ENCODE peak calls at places on chromosomes 16 and 17, in nine cellular contexts. C is NCI-H1105 treated with DMSO at 0.1 percent for 48 hours; B is ACHN; Z is C1 segment of cervical spinal cord; T is A172; R is HCEC 1CT; A is MG63; H is skeletal muscle cell; P is activated CD4-positive, CD25-positive, alpha-beta regulatory T cell. X is an unnamed sample.

GRCh38 chr16:84044108-84044488 is 1.5 kb upstream of the SLC38A8 start:
- DNase-seq in C (no peak), B (peak), Z (no peak), T (peak), R (peak), A (peak), H (no peak), P (no peak), X (no peak)

GRCh38 chr16:85424260-85425060 is 188.7 kb upstream of the GSE1 start:
- DNase-seq in C (peak), B (no peak), Z (no peak), T (no peak), R (no peak), A (no peak), H (no peak), P (no peak), X (no peak)

GRCh38 chr17:40122944-40123810 is 1.4 kb downstream of the MSL1 start:
- DNase-seq in C (peak), B (peak), Z (peak), T (peak), R (peak), A (peak), H (no peak), P (no peak), X (peak)

GRCh38 chr16:72989203-72989991 is 58.5 kb downstream of the ZFHX3 start:
- DNase-seq in C (no peak), B (peak), Z (no peak), T (peak), R (peak), A (peak), H (peak), P (no peak), X (peak)

GRCh38 chr17:65104541-65104940 is 32.6 kb upstream of the RGS9 start:
- DNase-seq in C (no peak), B (no peak), Z (no peak), T (no peak), R (no peak), A (no peak), H (no peak), P (no peak), X (no peak)

GRCh38 chr17:44546711-44547606 is 10.3 kb upstream of the FZD2 start:
- DNase-seq in C (no peak), B (peak), Z (no peak), T (peak), R (peak), A (peak), H (no peak), P (no peak), X (no peak)

GRCh38 chr17:62614142-62614541 is 13.3 kb upstream of the MRC2 start:
- DNase-seq in C (no peak), B (peak), Z (no peak), T (no peak), R (peak), A (peak), H (peak), P (no peak), X (no peak)

GRCh38 chr17:79485399-79485985 is 125.4 kb downstream of the RBFOX3 start:
- DNase-seq in C (no peak), B (no peak), Z (no peak), T (no peak), R (no peak), A (no peak), H (no peak), P (no peak), X (no peak)

GRCh38 chr17:75504347-75505151 is 10.8 kb downstream of the CASKIN2 start:
- DNase-seq in C (no peak), B (peak), Z (no peak), T (no peak), R (peak), A (peak), H (no peak), P (no peak), X (no peak)

GRCh38 chr16:50607447-50607846 is 59.3 kb downstream of the NKD1 start:
- DNase-seq in C (no peak), B (no peak), Z (no peak), T (no peak), R (no peak), A (no peak), H (no peak), P (no peak), X (no peak)

GRCh38 chr17:19004601-19005441 is at the start of gene FAM83G:
- DNase-seq in C (peak), B (peak), Z (no peak), T (peak), R (peak), A (peak), H (no peak), P (peak), X (peak)

GRCh38 chr16:25045696-25046381 is 30.7 kb upstream of the ARHGAP17 start:
- DNase-seq in C (no peak), B (no peak), Z (no peak), T (peak), R (peak), A (no peak), H (peak), P (no peak), X (no peak)

GRCh38 chr17:29125651-29126050 is 54.5 kb downstream of the MYO18A start:
- DNase-seq in C (no peak), B (no peak), Z (no peak), T (no peak), R (no peak), A (no peak), H (no peak), P (no peak), X (no peak)

GRCh38 chr16:2090819-2091721 is 43.3 kb downstream of the TSC2 start:
- DNase-seq in C (no peak), B (peak), Z (no peak), T (no peak), R (no peak), A (no peak), H (peak), P (no peak), X (peak)

GRCh38 chr16:14487579-14487978 is 142.5 kb downstream of the PARN start:
- DNase-seq in C (no peak), B (no peak), Z (no peak), T (peak), R (no peak), A (no peak), H (no peak), P (no peak), X (no peak)

GRCh38 chr17:32349854-32350661 is at the start of gene ZNF207:
- DNase-seq in C (peak), B (peak), Z (peak), T (peak), R (peak), A (peak), H (peak), P (peak), X (peak)

GRCh38 chr16:80824623-80825364 is 20.4 kb upstream of the CDYL2 start:
- DNase-seq in C (peak), B (peak), Z (no peak), T (peak), R (peak), A (no peak), H (no peak), P (no peak), X (peak)

GRCh38 chr17:80364091-80364691 is 50.8 kb upstream of the ENDOV start:
- DNase-seq in C (no peak), B (peak), Z (no peak), T (no peak), R (no peak), A (no peak), H (no peak), P (no peak), X (no peak)

GRCh38 chr17:32483451-32484019 is 3.3 kb upstream of the CDK5R1 start:
- DNase-seq in C (peak), B (peak), Z (peak), T (peak), R (peak), A (peak), H (peak), P (no peak), X (peak)

GRCh38 chr17:10292057-10292931 is 80.5 kb downstream of the MYH13 start:
- DNase-seq in C (no peak), B (no peak), Z (no peak), T (peak), R (no peak), A (peak), H (no peak), P (no peak), X (no peak)

GRCh38 chr17:5585814-5586558 is 1.7 kb upstream of the NLRP1 start:
- DNase-seq in C (peak), B (peak), Z (no peak), T (peak), R (no peak), A (no peak), H (no peak), P (no peak), X (no peak)

GRCh38 chr16:52548261-52549010 is 1.5 kb upstream of the TOX3 start:
- DNase-seq in C (no peak), B (no peak), Z (peak), T (no peak), R (no peak), A (no peak), H (no peak), P (no peak), X (no peak)

GRCh38 chr16:21653571-21653970 is 1.2 kb upstream of the IGSF6 start:
- DNase-seq in C (no peak), B (no peak), Z (no peak), T (no peak), R (no peak), A (no peak), H (no peak), P (no peak), X (no peak)

GRCh38 chr17:27748360-27748825 is 51.9 kb downstream of the NOS2 start:
- DNase-seq in C (no peak), B (no peak), Z (no peak), T (no peak), R (no peak), A (no peak), H (no peak), P (no peak), X (no peak)

GRCh38 chr17:43998552-43998951 is 5.9 kb upstream of the NAGS start:
- DNase-seq in C (no peak), B (no peak), Z (no peak), T (peak), R (peak), A (peak), H (no peak), P (no peak), X (no peak)

GRCh38 chr17:79630120-79630519 is 19.3 kb upstream of the RBFOX3 start:
- DNase-seq in C (no peak), B (no peak), Z (no peak), T (no peak), R (no peak), A (no peak), H (no peak), P (no peak), X (no peak)

GRCh38 chr17:77834170-77835115 is 124.1 kb upstream of the TNRC6C start:
- DNase-seq in C (no peak), B (peak), Z (no peak), T (peak), R (peak), A (peak), H (peak), P (peak), X (no peak)

GRCh38 chr17:27466376-27466747 is 10.1 kb downstream of the KSR1 start:
- DNase-seq in C (no peak), B (no peak), Z (no peak), T (no peak), R (no peak), A (no peak), H (no peak), P (no peak), X (no peak)

GRCh38 chr17:81923302-81924260 is 4.0 kb downstream of the MAFG start:
- DNase-seq in C (no peak), B (peak), Z (peak), T (peak), R (peak), A (peak), H (peak), P (no peak), X (no peak)

GRCh38 chr17:48623583-48623982 is 2.6 kb downstream of the HOXB9 start:
- DNase-seq in C (no peak), B (no peak), Z (no peak), T (no peak), R (no peak), A (no peak), H (no peak), P (no peak), X (no peak)

X was measured in prostate gland.